ENCODE peak calls at places on chromosomes 12 and 14, in four cellular contexts. X is GM12878, B is HepG2, R is K562. C is an unnamed sample.

GRCh38 chr12:90235642-90236041 is 527.0 kb upstream of the ATP2B1 start:
- DNase-seq in X (no peak), B (no peak), R (no peak), C (no peak)

GRCh38 chr14:70716958-70717357 is 75.2 kb downstream of the TTC9 start:
- DNase-seq in B (no peak), X (no peak), R (no peak), C (no peak)

GRCh38 chr12:48044396-48044795 is 40.1 kb upstream of the COL2A1 start:
- DNase-seq in X (no peak), B (no peak), R (no peak), C (no peak)

GRCh38 chr12:71216725-71217579 is 59.2 kb upstream of the TSPAN8 start:
- DNase-seq in B (peak), X (no peak), R (peak), C (peak)

GRCh38 chr14:102338724-102339123 is 19.2 kb downstream of the ZNF839 start:
- DNase-seq in B (no peak), X (no peak), R (no peak), C (no peak)

GRCh38 chr12:107634530-107634929 is 51.1 kb upstream of the PWP1 start:
- DNase-seq in X (no peak), B (no peak), R (no peak), C (no peak)

GRCh38 chr14:102408729-102409128 is 46.0 kb downstream of the TECPR2 start:
- DNase-seq in R (no peak), B (no peak), X (no peak), C (no peak)

GRCh38 chr12:89384050-89384749 is 31.9 kb upstream of the DUSP6 start:
- DNase-seq in R (no peak), X (no peak), B (peak), C (peak)

GRCh38 chr12:15205341-15206010 is 15.7 kb downstream of the RERG start:
- DNase-seq in X (no peak), R (no peak), B (no peak), C (no peak)

GRCh38 chr14:89330236-89331002 is 86.6 kb downstream of the FOXN3 start:
- DNase-seq in R (no peak), X (no peak), B (no peak), C (no peak)

GRCh38 chr12:92055877-92056276 is 89.8 kb downstream of the BTG1 start:
- DNase-seq in B (no peak), X (no peak), R (no peak), C (no peak)

GRCh38 chr14:80636071-80636470 is 305.5 kb downstream of the CEP128 start:
- DNase-seq in X (no peak), B (no peak), R (no peak), C (no peak)

GRCh38 chr14:55077155-55077554 is 25.7 kb downstream of the MAPK1IP1L start:
- DNase-seq in R (no peak), B (peak), X (no peak), C (no peak)
- TF ChIP-seq CREM in R (no peak), B (no peak), X (no peak), C (no peak)

DNA sequence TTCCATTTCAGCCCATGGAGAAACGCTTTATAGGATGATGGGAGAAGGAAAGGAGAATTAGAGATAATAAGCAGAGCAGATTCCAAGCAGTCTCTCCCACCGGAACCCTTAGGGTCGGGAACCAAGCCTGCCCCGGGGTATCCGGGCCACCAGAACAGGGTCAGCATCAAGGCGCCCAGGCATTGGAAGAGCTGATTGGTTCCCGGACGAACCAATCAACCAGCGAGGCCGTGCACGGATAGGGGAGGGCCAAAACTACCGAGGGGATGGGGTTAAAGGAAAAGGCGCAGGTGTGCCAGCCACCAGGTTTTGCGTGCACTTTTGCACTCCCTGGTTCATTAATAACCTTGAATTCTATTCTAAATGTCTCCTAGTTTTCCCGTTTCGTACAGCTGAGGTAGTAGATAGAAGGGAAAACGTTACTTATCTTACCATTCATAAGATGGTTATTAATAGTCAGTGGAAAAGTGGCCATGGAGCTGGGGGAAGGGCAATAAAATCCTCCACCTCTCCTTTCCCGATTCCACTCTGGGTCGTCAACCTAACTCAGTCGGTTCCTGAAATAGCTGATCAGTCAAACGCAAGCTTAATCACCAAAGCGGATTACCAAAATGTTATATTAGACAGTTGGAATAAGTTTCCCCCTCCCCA is 1.6 kb downstream of the PPM1H start:
- DNase-seq in X (no peak), R (peak), B (peak), C (peak)
- TF ChIP-seq ESRRA in X (no peak), R (no peak), B (no peak), C (no peak)

DNA sequence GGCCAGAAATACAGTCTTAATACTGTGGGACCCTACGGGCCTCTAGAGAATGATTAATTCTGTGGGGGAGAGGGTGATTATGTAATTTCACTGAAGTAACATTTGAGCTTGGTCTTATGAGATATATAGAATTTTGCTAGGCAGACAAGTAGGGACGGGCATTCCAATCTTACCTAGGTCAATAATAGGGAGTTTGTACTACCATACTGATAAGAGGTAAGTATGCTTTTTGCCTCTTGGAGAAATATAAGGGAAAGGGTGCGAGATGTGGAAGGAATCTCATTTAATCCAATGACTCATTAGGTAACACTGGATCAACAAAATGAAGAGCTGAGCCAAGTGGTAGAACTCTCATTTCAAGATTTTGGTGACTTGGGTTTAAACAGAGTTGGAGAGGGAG is 5.2 kb downstream of the RAB5B start:
- DNase-seq in R (no peak), X (no peak), B (no peak), C (no peak)
- TF ChIP-seq TCF7 in R (no peak), X (no peak), B (no peak), C (no peak)

DNA sequence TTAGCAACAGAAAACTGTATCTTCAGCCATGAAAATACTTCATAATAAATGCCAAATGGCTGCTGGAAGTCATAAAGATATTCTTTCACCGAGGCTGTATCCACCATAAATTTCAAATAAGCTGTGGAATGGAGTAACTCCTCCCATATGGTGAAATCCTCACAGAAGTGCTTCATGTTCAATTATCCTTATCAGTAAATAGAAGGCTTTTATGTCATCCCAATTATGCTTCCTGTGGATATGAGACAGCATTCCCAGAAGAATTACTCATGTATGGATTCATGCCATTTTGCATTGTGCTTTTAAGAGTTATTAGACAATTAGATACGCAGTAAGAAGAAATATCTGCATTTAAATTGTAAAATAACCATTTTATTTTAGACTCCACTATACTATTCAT is 99.0 kb downstream of the RTN1 start:
- DNase-seq in X (no peak), R (no peak), B (no peak), C (no peak)
- TF ChIP-seq CREM in X (no peak), R (no peak), B (no peak), C (no peak)

DNA sequence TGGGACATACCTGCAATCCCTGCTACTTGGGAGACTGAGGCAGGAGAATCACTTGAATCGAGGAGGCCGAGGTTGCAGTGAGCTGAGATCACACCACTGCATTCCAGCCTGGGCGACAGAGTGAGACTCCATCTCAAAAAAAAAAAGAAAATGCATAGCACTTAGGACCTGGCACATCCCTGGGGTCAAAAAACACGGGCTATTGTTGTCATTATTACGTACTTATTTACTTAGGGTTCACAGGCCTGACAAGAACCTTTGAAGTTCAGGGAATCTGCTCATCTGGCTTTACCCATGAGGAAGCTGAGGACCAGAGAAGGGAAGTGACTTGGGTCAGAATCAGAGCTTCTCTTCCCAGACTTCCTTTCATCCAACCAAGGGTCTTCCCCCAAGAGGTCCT is 35.2 kb downstream of the SMUG1 start:
- DNase-seq in R (no peak), X (no peak), B (peak), C (no peak)
- TF ChIP-seq ESRRA in R (no peak), X (no peak), B (no peak), C (no peak)

GRCh38 chr12:18849761-18850160 is 111.8 kb downstream of the CAPZA3 start:
- DNase-seq in R (no peak), X (no peak), B (no peak), C (no peak)

GRCh38 chr12:18850752-18851151 is 112.8 kb downstream of the CAPZA3 start:
- DNase-seq in B (no peak), X (no peak), R (no peak), C (no peak)

GRCh38 chr12:18853570-18854366 is 115.8 kb downstream of the CAPZA3 start:
- DNase-seq in B (no peak), R (no peak), X (no peak), C (no peak)

GRCh38 chr12:18849080-18849479 is 111.2 kb downstream of the CAPZA3 start:
- DNase-seq in X (no peak), B (no peak), R (no peak), C (no peak)
- TF ChIP-seq TCF7 in X (no peak), B (no peak), R (no peak), C (no peak)

DNA sequence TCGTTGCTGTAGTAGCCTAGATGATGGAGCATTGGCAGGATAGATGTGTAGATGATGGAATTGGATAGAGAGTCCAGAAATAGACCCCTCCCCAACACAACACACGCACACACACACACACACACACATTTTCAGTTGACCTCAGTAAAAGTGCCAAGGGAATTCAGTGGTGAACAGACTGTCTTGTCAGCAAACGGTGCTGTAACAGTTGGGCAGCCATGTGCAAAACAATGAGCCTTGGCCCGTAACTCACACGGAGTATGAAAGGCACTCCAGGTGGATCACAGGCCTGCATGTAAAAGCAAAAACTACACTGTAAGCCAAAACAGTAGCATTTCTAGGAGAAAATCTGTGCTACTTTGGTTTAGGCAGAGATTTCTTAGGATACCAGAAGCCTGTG is 87.8 kb downstream of the DDX51 start:
- DNase-seq in X (no peak), R (no peak), B (no peak), C (no peak)
- TF ChIP-seq CREM in X (no peak), R (no peak), B (no peak), C (no peak)

DNA sequence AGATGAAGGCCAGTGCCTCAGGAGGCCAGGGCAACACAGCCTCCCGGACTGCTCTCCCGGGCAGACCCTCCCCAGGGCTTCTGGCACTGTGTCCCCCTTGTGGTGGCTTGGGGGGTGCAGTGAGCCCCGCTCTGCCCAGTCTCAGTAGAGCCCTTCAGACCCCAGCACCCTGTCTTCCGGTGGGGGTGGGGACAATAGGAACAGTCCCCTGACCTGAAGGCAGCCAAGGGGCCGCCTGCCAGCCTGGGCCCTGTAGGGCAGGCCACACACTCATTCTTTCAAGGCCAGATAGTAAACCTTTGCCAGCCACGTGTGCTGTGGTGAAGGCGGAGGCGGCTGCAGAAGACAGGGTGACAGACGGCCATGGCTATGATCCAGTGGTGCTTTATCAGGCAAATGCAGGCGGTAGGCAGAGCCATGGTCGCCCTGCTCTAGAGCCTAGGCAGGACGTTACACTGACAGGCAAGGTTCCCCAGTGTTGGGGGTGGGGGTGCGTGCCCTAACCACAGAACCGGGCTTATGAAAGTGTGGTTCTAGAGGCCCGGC is 15.0 kb downstream of the ZFYVE21 start:
- DNase-seq in B (no peak), R (peak), X (no peak), C (no peak)
- TF ChIP-seq ESRRA in B (no peak), R (no peak), X (no peak), C (no peak)

GRCh38 chr12:8943565-8944186 is 5.8 kb downstream of the M6PR start:
- DNase-seq in B (no peak), X (no peak), R (no peak), C (no peak)

GRCh38 chr12:8947737-8948136 is 1.7 kb downstream of the M6PR start:
- DNase-seq in X (no peak), B (no peak), R (no peak), C (no peak)

GRCh38 chr12:8946733-8947132 is 2.7 kb downstream of the M6PR start:
- DNase-seq in R (no peak), B (no peak), X (no peak), C (no peak)

GRCh38 chr12:8936735-8937134 is 12.7 kb downstream of the M6PR start:
- DNase-seq in X (no peak), R (no peak), B (no peak), C (no peak)

DNA sequence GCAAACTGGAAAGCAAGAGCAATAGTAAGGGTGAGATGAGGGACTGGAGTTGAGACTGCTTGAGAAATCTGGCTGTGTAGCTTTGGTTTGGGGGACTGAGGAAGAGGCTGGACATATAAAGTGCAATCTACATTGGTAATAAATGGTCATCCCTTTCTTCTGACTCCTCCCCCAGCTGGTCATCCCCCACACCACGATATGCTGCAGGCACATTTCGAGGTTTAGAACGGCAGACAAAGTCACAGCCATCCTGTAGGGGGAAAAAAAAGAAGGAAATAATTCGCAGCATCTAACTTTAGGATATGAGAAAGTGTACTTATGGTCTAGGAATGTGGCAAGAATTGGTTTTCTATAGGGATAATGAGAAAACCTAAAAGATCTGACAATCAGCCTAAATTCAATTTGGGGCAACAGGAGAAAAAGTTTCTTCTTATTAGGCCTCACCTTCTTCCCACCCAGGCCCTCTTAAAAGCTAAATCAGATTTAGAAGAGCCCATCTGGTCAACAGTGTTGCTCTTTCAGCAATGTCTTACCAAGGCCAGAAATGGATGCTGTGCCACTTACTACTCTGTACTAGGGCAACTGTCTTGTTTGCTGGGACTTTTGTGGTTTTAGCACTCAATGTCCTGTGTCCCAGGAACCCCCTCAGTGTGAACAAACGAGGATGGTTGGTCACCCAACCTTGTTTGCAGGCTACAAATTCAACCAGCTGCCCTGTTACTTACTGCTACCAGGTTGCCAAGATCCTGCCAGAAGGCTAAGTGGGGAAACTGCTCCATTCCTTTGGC is 7.6 kb downstream of the M6PR start:
- DNase-seq in R (no peak), B (no peak), X (no peak), C (no peak)
- TF ChIP-seq TCF7 in R (no peak), B (no peak), X (no peak), C (no peak)

GRCh38 chr12:23421556-23421955 is 527.9 kb downstream of the SOX5 start:
- DNase-seq in R (no peak), X (no peak), B (peak), C (no peak)
- TF ChIP-seq CREM in R (no peak), X (no peak), B (no peak), C (no peak)

C was measured in WTC11.